ENCODE peak calls at places on chromosomes 12 and 14, in six cellular contexts. Q is prostate gland; A is left ventricle myocardium inferior; P is CD8-positive, alpha-beta T cell; C is fibroblast of lung; W is keratinocyte. Z is an unnamed sample.

GRCh38 chr12:50110762-50111416 is 1.1 kb upstream of the COX14 start:
- DNase-seq in Q (peak; percentile 15), A (peak; percentile 82), P (no peak), C (peak; percentile 12), W (no peak), Z (no peak)

GRCh38 chr12:42744539-42745156 is 155.1 kb upstream of the PRICKLE1 start:
- DNase-seq in Q (peak; percentile 64), A (no peak), P (no peak), C (no peak), W (peak; percentile 60), Z (peak; percentile 73)

GRCh38 chr14:25111061-25111601 is 61.2 kb upstream of the STXBP6 start:
- DNase-seq in Q (no peak), A (no peak), P (no peak), C (peak; percentile 75), W (no peak), Z (peak; percentile 66)

GRCh38 chr14:105118646-105119409 is 49.7 kb downstream of the JAG2 start:
- DNase-seq in Q (peak; percentile 85), A (no peak), P (no peak), C (no peak), W (peak; percentile 26), Z (peak; percentile 75)

GRCh38 chr12:115771065-115771464 is 506.4 kb downstream of the MED13L start:
- DNase-seq in Q (peak; percentile 53), A (no peak), P (no peak), C (peak; percentile 20), W (no peak), Z (no peak)

GRCh38 chr12:88113871-88114270 is 28.0 kb downstream of the CEP290 start:
- DNase-seq in Q (no peak), A (no peak), P (no peak), C (peak; percentile 31), W (no peak), Z (no peak)

GRCh38 chr12:88935856-88936255 is 355.6 kb upstream of the KITLG start:
- DNase-seq in Q (no peak), A (no peak), P (no peak), C (no peak), W (no peak), Z (no peak)

GRCh38 chr12:6161124-6161882 is 36.8 kb upstream of the VWF start:
- DNase-seq in Q (no peak), A (peak; percentile 55), P (no peak), C (peak; percentile 87), W (no peak), Z (no peak)

GRCh38 chr12:89827592-89827991 is 119.0 kb upstream of the ATP2B1 start:
- DNase-seq in Q (no peak), A (no peak), P (no peak), C (no peak), W (no peak), Z (no peak)

GRCh38 chr12:32302218-32302826 is 97.0 kb upstream of the FGD4 start:
- DNase-seq in Q (no peak), A (no peak), P (no peak), C (peak; percentile 32), W (no peak), Z (no peak)

GRCh38 chr12:106715582-106715981 is 58.9 kb upstream of the RIC8B start:
- DNase-seq in Q (no peak), A (no peak), P (no peak), C (no peak), W (no peak), Z (no peak)

GRCh38 chr12:59372971-59373370 is 222.9 kb upstream of the SLC16A7 start:
- DNase-seq in Q (no peak), A (no peak), P (no peak), C (peak; percentile 40), W (no peak), Z (no peak)

GRCh38 chr12:87556985-87557384 is 472.2 kb downstream of the C12orf50 start:
- DNase-seq in Q (no peak), A (no peak), P (no peak), C (no peak), W (no peak), Z (no peak)

GRCh38 chr14:45377201-45377600 is 124.2 kb upstream of the MIS18BP1 start:
- DNase-seq in Q (no peak), A (no peak), P (no peak), C (no peak), W (no peak), Z (no peak)

GRCh38 chr12:120702629-120703028 is 7.6 kb upstream of the UNC119B start:
- DNase-seq in Q (no peak), A (no peak), P (no peak), C (no peak), W (no peak), Z (no peak)

GRCh38 chr12:74983917-74984316 is 225.7 kb downstream of the KCNC2 start:
- DNase-seq in Q (no peak), A (no peak), P (no peak), C (no peak), W (no peak), Z (no peak)

GRCh38 chr14:74879427-74880180 is 2.1 kb upstream of the DLST start:
- DNase-seq in Q (no peak), A (no peak), P (no peak), C (no peak), W (no peak), Z (no peak)

GRCh38 chr12:96223411-96224218 is 29.4 kb downstream of the ELK3 start:
- DNase-seq in Q (no peak), A (no peak), P (no peak), C (no peak), W (no peak), Z (no peak)

GRCh38 chr12:110661337-110661972 is 27.5 kb downstream of the HVCN1 start:
- DNase-seq in Q (no peak), A (peak; percentile 28), P (peak; percentile 38), C (no peak), W (no peak), Z (no peak)

GRCh38 chr14:53509227-53509822 is 356.2 kb upstream of the DDHD1 start:
- DNase-seq in Q (no peak), A (peak; percentile 64), P (no peak), C (peak; percentile 98), W (peak; percentile 33), Z (peak; percentile 50)
- H3K27ac ChIP-seq in Q (peak overlapping the region; percentile 4), A (peak overlapping the region; percentile 61), P (no peak overlapping the region), C (peak overlapping the region; percentile 70), W (peak overlapping the region; percentile 87), Z (peak overlapping the region; percentile 95)

DNA sequence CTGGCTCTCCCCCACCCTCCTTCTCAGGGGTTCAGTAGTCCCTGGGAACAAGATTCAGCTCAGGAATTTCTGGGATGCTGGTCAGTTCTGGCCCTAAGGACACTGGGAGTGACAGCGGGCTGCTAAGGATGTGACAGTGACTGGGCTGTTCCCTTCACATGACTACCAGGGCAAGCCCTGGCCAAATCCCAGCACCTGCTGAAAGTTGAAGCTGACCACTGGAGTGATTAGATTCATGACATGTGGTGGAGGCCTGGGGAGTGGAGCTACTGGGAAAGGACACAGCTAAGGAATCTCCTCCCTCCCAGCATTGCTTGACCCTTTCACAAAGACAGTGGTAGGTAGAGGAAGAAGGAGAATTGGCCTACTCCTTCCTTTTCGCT is 204.9 kb downstream of the DAD1 start:
- DNase-seq in Q (no peak), A (no peak), P (no peak), C (no peak), W (no peak), Z (no peak)
- H3K27ac ChIP-seq in Q (no peak overlapping the region), A (no peak overlapping the region), P (no peak overlapping the region), C (no peak overlapping the region), W (no peak overlapping the region), Z (no peak overlapping the region)

DNA sequence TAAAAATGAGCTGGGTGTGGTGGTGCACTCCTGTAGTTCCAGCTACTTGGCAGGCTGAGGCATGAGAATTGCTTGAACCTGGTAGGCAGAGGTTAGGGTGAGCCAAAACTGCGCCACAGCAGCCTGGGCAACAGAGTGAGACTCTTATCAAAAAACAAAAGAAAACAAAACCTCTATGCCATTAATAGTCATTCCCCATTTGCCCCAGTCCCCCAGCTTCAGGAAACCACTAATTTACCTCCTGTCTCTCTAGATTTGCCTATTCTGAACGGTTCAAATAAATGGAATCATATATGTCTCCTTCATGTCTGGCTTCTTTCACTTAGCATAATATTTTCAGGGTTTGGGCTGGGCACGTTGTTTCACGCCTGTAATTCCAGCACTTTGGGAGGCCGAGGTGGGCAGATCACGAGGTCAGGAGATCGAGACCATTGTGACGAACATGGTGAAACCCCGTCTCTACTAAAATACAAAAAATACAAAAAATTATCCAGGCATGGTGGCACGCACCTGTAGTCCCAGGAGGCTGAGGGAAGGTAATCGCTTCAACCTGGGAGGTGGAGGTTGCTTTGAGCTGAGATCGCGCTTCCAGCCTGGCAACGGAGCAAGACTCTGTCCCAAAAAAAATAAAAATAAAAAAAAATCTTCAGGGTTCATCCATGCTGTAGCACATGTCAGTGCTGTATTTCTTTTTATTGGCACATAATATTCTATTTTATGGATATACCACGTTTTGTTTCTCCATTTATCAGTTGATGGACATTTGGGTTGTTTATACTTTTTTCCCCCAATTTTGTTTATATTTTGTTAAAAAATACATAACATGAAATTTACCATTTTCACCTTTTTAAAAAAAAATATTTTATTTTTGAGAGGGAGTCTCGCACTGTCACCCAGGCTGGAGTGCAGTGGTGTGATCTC is 31.9 kb downstream of the KNTC1 start:
- DNase-seq in Q (no peak), A (no peak), P (no peak), C (no peak), W (no peak), Z (no peak)
- H3K27ac ChIP-seq in Q (no peak overlapping the region), A (no peak overlapping the region), P (no peak overlapping the region), C (no peak overlapping the region), W (no peak overlapping the region), Z (no peak overlapping the region)

DNA sequence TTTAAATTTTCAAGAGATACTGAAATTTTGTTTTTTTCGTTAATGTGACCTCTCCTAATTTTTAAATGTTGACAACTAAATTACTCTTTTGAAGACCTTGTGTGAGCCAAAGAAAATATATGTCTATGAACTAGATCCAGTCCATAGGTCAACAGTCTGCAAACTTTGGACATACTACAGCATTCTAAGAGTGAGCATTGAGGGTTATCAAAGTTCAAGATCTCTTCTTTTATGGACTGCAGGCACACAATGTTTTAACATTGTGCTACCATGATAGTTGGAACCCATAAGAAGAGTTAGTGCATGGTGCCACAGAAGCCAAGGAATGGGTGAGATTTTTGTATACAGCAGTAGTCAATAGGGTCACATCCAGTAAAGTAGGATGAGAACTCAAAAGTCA is 43.0 kb upstream of the ACSS3 start:
- DNase-seq in Q (no peak), A (no peak), P (no peak), C (no peak), W (no peak), Z (no peak)
- H3K27ac ChIP-seq in Q (no peak overlapping the region), A (no peak overlapping the region), P (no peak overlapping the region), C (no peak overlapping the region), W (no peak overlapping the region), Z (no peak overlapping the region)

DNA sequence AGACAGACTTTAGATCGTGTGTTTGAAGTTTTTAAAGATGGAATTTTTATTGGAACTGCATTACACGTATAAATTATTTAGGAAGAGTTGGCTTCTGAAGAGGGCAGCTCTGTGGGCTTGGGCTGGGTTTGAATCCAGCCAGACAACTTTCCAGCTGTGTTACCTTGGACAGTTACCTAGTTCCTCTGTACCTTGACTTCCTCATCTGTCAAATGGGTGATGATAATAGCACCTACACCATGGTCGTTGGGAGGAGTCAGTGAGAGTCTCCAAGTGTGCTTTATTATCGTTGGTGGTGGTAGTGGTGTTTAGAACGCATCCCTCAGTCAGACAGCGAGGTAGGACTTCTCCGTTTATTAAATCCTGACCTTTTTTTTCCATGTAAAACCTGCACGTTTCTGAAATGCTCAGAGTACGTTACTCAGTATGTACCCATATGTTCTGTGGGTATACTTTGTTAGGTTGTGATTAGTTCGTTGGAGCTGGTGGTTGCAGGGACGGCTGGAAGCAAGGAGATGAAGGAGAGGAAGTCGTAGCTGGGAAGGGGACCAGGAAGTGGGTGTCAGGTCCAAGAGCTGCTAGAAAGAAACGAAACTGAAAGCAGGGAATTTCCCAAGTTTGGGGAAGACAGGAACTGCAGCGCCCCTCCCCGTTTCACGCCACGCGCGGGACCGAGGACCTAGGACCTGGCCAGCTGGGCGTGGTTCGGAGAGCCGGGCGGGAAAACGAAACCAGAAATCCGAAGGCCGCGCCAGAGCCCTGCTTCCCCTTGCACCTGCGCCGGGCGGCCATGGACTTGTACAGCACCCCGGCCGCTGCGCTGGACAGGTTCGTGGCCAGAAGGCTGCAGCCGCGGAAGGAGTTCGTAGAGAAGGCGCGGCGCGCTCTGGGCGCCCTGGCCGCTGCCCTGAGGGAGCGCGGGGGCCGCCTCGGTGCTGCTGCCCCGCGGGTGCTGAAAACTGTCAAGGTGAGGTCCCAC is at the start of gene OAS3:
- DNase-seq in Q (peak; percentile 78), A (peak; percentile 88), P (peak; percentile 52), C (peak; percentile 78), W (peak; percentile 64), Z (peak; percentile 33)
- H3K27ac ChIP-seq in Q (peak within 1 kb of the TSS; percentile 74), A (peak within 1 kb of the TSS; percentile 87), P (peak within 1 kb of the TSS; percentile 69), C (peak within 1 kb of the TSS; percentile 28), W (peak within 1 kb of the TSS; percentile 70), Z (peak within 1 kb of the TSS; percentile 92)

Z was measured in epithelial cell of prostate.